ENCODE peak calls at places on chromosomes 1 and 21, in six cellular contexts. One of them, this sample, is unnamed.

GRCh38 chr1:26122988-26123973 is 11.7 kb downstream of the PDIK1L start:
- DNase-seq in fibroblast of lung: no peak
- DNase-seq in heart right ventricle: no peak
- DNase-seq in colonic mucosa: no peak
- DNase-seq in ovary: no peak
- DNase-seq in transverse colon: no peak
- DNase-seq in this sample: no peak

GRCh38 chr1:43300661-43301094 is at the start of gene TIE1:
- DNase-seq in colonic mucosa: no peak
- DNase-seq in fibroblast of lung: no peak
- DNase-seq in transverse colon: no peak
- DNase-seq in ovary: no peak
- DNase-seq in heart right ventricle: peak
- DNase-seq in this sample: no peak

GRCh38 chr1:187566371-187566770 is 737.6 kb downstream of the PLA2G4A start:
- DNase-seq in fibroblast of lung: peak
- DNase-seq in ovary: no peak
- DNase-seq in transverse colon: no peak
- DNase-seq in colonic mucosa: no peak
- DNase-seq in heart right ventricle: no peak
- DNase-seq in this sample: no peak

GRCh38 chr21:14956826-14957225 is 108.0 kb downstream of the NRIP1 start:
- DNase-seq in transverse colon: no peak
- DNase-seq in heart right ventricle: no peak
- DNase-seq in fibroblast of lung: no peak
- DNase-seq in ovary: no peak
- DNase-seq in colonic mucosa: no peak
- DNase-seq in this sample: no peak

GRCh38 chr1:215003686-215004085 is 78.9 kb upstream of the KCNK2 start:
- DNase-seq in heart right ventricle: no peak
- DNase-seq in fibroblast of lung: no peak
- DNase-seq in ovary: no peak
- DNase-seq in transverse colon: no peak
- DNase-seq in colonic mucosa: no peak
- DNase-seq in this sample: no peak

GRCh38 chr1:42767510-42767924 is 468 bp downstream of the C1orf50 start:
- DNase-seq in heart right ventricle: no peak
- DNase-seq in transverse colon: no peak
- DNase-seq in colonic mucosa: no peak
- DNase-seq in fibroblast of lung: no peak
- DNase-seq in ovary: no peak
- DNase-seq in this sample: no peak

GRCh38 chr1:62439652-62440371 is 3.0 kb downstream of the USP1 start:
- DNase-seq in ovary: no peak
- DNase-seq in transverse colon: no peak
- DNase-seq in fibroblast of lung: peak
- DNase-seq in heart right ventricle: no peak
- DNase-seq in colonic mucosa: no peak
- DNase-seq in this sample: no peak

GRCh38 chr1:10540277-10541005 is 65.7 kb downstream of the PEX14 start:
- DNase-seq in fibroblast of lung: peak
- DNase-seq in colonic mucosa: no peak
- DNase-seq in transverse colon: no peak
- DNase-seq in ovary: peak
- DNase-seq in heart right ventricle: peak
- DNase-seq in this sample: no peak

GRCh38 chr1:180522204-180522497 is 19.8 kb upstream of the ACBD6 start:
- DNase-seq in transverse colon: no peak
- DNase-seq in colonic mucosa: no peak
- DNase-seq in heart right ventricle: no peak
- DNase-seq in ovary: no peak
- DNase-seq in fibroblast of lung: no peak
- DNase-seq in this sample: no peak

GRCh38 chr1:94081566-94082344 is 39.2 kb downstream of the ABCA4 start:
- DNase-seq in fibroblast of lung: peak
- DNase-seq in heart right ventricle: no peak
- DNase-seq in ovary: no peak
- DNase-seq in colonic mucosa: no peak
- DNase-seq in transverse colon: no peak
- DNase-seq in this sample: no peak

GRCh38 chr1:117573386-117574040 is 32.3 kb upstream of the TENT5C start:
- DNase-seq in transverse colon: peak
- DNase-seq in heart right ventricle: no peak
- DNase-seq in fibroblast of lung: no peak
- DNase-seq in ovary: peak
- DNase-seq in colonic mucosa: peak
- DNase-seq in this sample: no peak

GRCh38 chr21:34198232-34199120 is 125.1 kb downstream of the MRPS6 start:
- DNase-seq in fibroblast of lung: no peak
- DNase-seq in ovary: no peak
- DNase-seq in heart right ventricle: no peak
- DNase-seq in colonic mucosa: no peak
- DNase-seq in transverse colon: no peak
- DNase-seq in this sample: no peak

GRCh38 chr1:182235952-182236650 is 155.5 kb downstream of the GLUL start:
- DNase-seq in heart right ventricle: peak
- DNase-seq in colonic mucosa: peak
- DNase-seq in transverse colon: peak
- DNase-seq in fibroblast of lung: peak
- DNase-seq in ovary: no peak
- DNase-seq in this sample: peak

GRCh38 chr1:221868894-221869293 is 127.0 kb upstream of the DUSP10 start:
- DNase-seq in fibroblast of lung: peak
- DNase-seq in transverse colon: no peak
- DNase-seq in colonic mucosa: no peak
- DNase-seq in heart right ventricle: no peak
- DNase-seq in ovary: no peak
- DNase-seq in this sample: no peak

GRCh38 chr1:7940745-7941436 is at the start of gene TNFRSF9:
- DNase-seq in fibroblast of lung: no peak
- DNase-seq in ovary: no peak
- DNase-seq in heart right ventricle: no peak
- DNase-seq in colonic mucosa: no peak
- DNase-seq in transverse colon: no peak
- DNase-seq in this sample: no peak

GRCh38 chr1:237927198-237927597 is 36.5 kb upstream of the ZP4 start:
- DNase-seq in heart right ventricle: no peak
- DNase-seq in transverse colon: no peak
- DNase-seq in fibroblast of lung: no peak
- DNase-seq in colonic mucosa: no peak
- DNase-seq in ovary: no peak
- DNase-seq in this sample: no peak

GRCh38 chr1:211737115-211738035 is 62.0 kb upstream of the NEK2 start:
- DNase-seq in colonic mucosa: no peak
- DNase-seq in heart right ventricle: no peak
- DNase-seq in transverse colon: no peak
- DNase-seq in ovary: no peak
- DNase-seq in fibroblast of lung: no peak
- DNase-seq in this sample: peak

GRCh38 chr1:169234780-169235179 is 128.3 kb downstream of the ATP1B1 start:
- DNase-seq in transverse colon: no peak
- DNase-seq in ovary: no peak
- DNase-seq in heart right ventricle: no peak
- DNase-seq in colonic mucosa: no peak
- DNase-seq in fibroblast of lung: no peak
- DNase-seq in this sample: no peak

GRCh38 chr1:14486401-14487110 is 111.9 kb upstream of the KAZN start:
- DNase-seq in heart right ventricle: peak
- DNase-seq in ovary: peak
- DNase-seq in fibroblast of lung: peak
- DNase-seq in colonic mucosa: no peak
- DNase-seq in transverse colon: no peak
- DNase-seq in this sample: no peak

GRCh38 chr1:192986110-192986747 is 72.9 kb downstream of the UCHL5 start:
- DNase-seq in fibroblast of lung: no peak
- DNase-seq in heart right ventricle: no peak
- DNase-seq in ovary: no peak
- DNase-seq in colonic mucosa: no peak
- DNase-seq in transverse colon: no peak
- DNase-seq in this sample: no peak

DNA sequence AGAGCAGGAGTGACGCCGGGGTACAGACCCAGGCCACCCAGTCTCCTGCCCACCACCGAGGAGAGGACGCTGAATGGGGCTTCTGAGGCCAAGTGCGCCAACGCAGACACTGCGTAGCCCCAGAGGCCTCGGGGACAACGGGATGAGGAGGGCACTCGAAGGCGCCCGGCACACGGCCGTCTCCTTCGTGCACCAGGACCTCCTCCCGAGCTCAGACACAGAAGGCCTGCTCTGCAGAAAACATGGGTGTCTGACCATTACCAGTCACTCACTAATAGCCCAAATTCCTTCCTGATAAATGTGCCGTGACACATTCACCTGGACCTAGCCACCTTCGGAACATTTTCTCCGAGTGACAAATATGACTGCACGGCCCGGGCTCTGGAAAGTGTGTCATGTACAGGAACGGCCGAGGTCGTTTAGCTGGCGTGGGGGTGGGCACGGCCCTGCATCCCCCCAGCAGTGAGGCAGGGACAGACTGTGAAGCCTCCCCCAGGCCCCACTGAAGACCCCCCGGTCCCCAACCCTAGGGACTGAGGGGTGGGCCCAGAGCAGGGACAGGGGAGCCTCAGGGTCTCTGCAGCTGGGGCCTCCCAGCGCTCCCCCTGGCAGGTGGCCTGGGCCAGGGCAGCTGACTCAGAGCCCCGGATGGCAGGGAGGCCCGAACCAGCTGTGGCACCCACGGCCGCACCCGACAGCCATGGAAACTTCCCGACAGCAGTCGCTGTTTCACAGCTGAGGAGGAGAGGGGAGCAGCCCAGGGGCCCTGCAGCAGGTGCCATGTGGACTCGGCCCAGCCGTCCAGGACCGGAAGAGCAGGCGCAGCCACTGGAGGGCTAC is 16.7 kb upstream of the COL6A2 start:
- DNase-seq in heart right ventricle: no peak
- DNase-seq in ovary: peak
- DNase-seq in transverse colon: no peak
- DNase-seq in colonic mucosa: no peak
- DNase-seq in fibroblast of lung: peak
- DNase-seq in this sample: no peak
- H3K27ac ChIP-seq in heart right ventricle: no peak
- H3K27ac ChIP-seq in ovary: no peak
- H3K27ac ChIP-seq in transverse colon: no peak
- H3K27ac ChIP-seq in colonic mucosa: no peak
- H3K27ac ChIP-seq in fibroblast of lung: peak
- H3K27ac ChIP-seq in this sample: no peak

DNA sequence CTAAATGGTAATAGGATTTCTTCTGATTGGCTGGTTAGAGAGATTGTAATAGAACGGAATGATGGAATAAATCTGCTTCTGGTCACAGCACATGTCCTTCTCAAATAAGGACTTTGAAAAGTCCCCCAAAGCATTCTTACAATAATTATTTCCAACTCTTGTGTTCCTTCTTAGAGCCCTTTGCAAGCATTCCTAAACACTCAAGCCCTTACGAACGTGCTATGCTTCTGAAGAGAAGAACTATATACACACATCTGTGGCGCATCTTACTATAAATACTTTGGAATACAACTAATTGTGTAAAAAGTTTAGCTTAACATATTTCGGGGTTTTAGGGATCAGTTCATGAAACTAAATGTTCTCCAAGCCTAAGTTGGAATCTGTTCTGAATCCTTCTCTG is 25.6 kb downstream of the CLIC4 start:
- DNase-seq in ovary: no peak
- DNase-seq in heart right ventricle: no peak
- DNase-seq in fibroblast of lung: peak
- DNase-seq in transverse colon: no peak
- DNase-seq in colonic mucosa: no peak
- DNase-seq in this sample: no peak
- H3K27ac ChIP-seq in ovary: peak
- H3K27ac ChIP-seq in heart right ventricle: peak
- H3K27ac ChIP-seq in fibroblast of lung: peak
- H3K27ac ChIP-seq in transverse colon: peak
- H3K27ac ChIP-seq in colonic mucosa: peak
- H3K27ac ChIP-seq in this sample: no peak

DNA sequence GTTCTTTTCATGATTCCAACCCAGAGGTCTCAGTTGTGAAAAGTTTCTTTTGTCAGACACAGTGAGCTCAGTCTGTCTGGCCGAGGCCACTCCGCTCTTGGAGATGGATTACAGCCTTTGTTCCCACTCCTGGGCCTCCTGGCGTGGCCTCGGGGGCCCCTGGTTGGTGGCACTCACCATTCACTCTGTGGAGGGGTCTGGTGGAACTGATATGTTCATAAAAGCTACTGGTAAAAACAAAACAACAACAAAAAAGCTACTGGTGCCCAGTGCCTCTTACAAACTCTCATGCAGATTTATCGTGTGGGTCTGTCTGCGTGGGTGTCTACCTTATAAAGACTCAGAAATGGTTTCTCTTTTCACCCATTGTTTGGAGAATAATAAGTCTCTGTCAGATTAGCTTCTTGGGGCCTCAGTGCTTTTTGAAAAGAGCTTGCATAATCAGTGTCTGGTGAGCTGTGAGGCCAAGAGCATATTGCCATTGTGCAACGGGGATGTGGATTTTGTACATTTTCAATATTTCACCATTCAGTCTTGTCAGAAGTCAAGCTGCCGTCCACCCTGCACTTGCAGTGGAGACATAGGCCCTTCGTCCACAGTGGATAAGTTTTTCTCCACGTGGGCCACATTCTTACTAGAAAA is 86.7 kb downstream of the GALNT2 start:
- DNase-seq in transverse colon: no peak
- DNase-seq in colonic mucosa: no peak
- DNase-seq in fibroblast of lung: peak
- DNase-seq in ovary: no peak
- DNase-seq in heart right ventricle: no peak
- DNase-seq in this sample: no peak
- H3K27ac ChIP-seq in transverse colon: peak
- H3K27ac ChIP-seq in colonic mucosa: no peak
- H3K27ac ChIP-seq in fibroblast of lung: no peak
- H3K27ac ChIP-seq in ovary: no peak
- H3K27ac ChIP-seq in heart right ventricle: peak
- H3K27ac ChIP-seq in this sample: peak

GRCh38 chr21:39083377-39084008 is 99.8 kb downstream of the PSMG1 start:
- DNase-seq in fibroblast of lung: peak
- DNase-seq in colonic mucosa: peak
- DNase-seq in transverse colon: peak
- DNase-seq in heart right ventricle: no peak
- DNase-seq in ovary: no peak
- DNase-seq in this sample: no peak
- H3K27ac ChIP-seq in fibroblast of lung: no peak
- H3K27ac ChIP-seq in colonic mucosa: peak
- H3K27ac ChIP-seq in transverse colon: peak
- H3K27ac ChIP-seq in heart right ventricle: no peak
- H3K27ac ChIP-seq in ovary: no peak
- H3K27ac ChIP-seq in this sample: no peak

GRCh38 chr1:33080885-33081553 is at the start of gene AZIN2:
- DNase-seq in colonic mucosa: peak
- DNase-seq in fibroblast of lung: peak
- DNase-seq in transverse colon: peak
- DNase-seq in heart right ventricle: peak
- DNase-seq in ovary: peak
- DNase-seq in this sample: peak
- H3K27ac ChIP-seq in colonic mucosa: no peak
- H3K27ac ChIP-seq in fibroblast of lung: peak
- H3K27ac ChIP-seq in transverse colon: peak
- H3K27ac ChIP-seq in heart right ventricle: peak
- H3K27ac ChIP-seq in ovary: peak
- H3K27ac ChIP-seq in this sample: peak

DNA sequence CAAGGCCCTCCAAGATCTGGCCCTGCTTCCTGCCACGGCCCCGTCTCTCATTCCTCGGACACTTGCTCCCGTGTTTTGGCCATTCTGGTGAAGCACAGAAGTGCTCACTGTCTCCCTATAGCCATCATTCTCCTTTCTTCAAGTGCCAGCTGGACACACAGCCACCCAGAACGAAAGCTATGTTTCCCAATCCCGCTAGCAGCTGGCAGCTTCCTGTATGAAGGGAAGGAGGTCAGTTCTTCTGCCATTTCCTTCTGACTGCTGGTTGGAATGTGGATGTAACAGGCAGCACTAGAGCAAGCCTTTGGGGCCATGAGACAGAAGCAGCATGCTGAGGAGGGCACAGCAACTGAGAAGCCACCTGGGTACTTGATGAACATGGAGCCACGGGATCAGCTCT is 82.8 kb downstream of the TGFBR3 start:
- DNase-seq in ovary: no peak
- DNase-seq in fibroblast of lung: no peak
- DNase-seq in heart right ventricle: no peak
- DNase-seq in colonic mucosa: no peak
- DNase-seq in transverse colon: no peak
- DNase-seq in this sample: no peak
- H3K27ac ChIP-seq in ovary: no peak
- H3K27ac ChIP-seq in fibroblast of lung: no peak
- H3K27ac ChIP-seq in heart right ventricle: peak
- H3K27ac ChIP-seq in colonic mucosa: no peak
- H3K27ac ChIP-seq in transverse colon: peak
- H3K27ac ChIP-seq in this sample: no peak